ENCODE peak calls at places on chromosomes 2 and 18, in eight cellular contexts. C is CD8-positive, alpha-beta T cell; B is Peyer's patch; G is cardiac fibroblast; L is uterus; R is HFF-Myc; Q is MM.1S; J is body of pancreas. I is an unnamed sample.

GRCh38 chr18:78803104-78803503 is 176.5 kb upstream of the SALL3 start:
- DNase-seq in C (no peak), B (no peak), G (no peak), L (no peak), R (no peak), Q (no peak), J (no peak), I (no peak)

GRCh38 chr18:75962177-75962576 is 532.9 kb downstream of the ZNF516 start:
- DNase-seq in C (no peak), B (no peak), G (no peak), L (no peak), R (no peak), Q (no peak), J (no peak), I (no peak)

GRCh38 chr2:111219285-111219684 is 98.6 kb downstream of the BCL2L11 start:
- DNase-seq in C (no peak), B (no peak), G (no peak), L (no peak), R (no peak), Q (no peak), J (no peak), I (no peak)

GRCh38 chr2:20542761-20543578 is 96.1 kb downstream of the RHOB start:
- DNase-seq in C (no peak), B (peak), G (peak), L (peak), R (no peak), Q (no peak), J (no peak), I (no peak)

GRCh38 chr2:73979021-73979420 is 5.7 kb upstream of the TET3 start:
- DNase-seq in C (peak), B (no peak), G (no peak), L (no peak), R (no peak), Q (no peak), J (no peak), I (no peak)

GRCh38 chr2:72920317-72921087 is 3.2 kb downstream of the EMX1 start:
- DNase-seq in C (peak), B (no peak), G (peak), L (no peak), R (no peak), Q (no peak), J (no peak), I (no peak)

GRCh38 chr2:216881411-216881810 is 21.5 kb upstream of the TNP1 start:
- DNase-seq in C (no peak), B (no peak), G (no peak), L (no peak), R (no peak), Q (no peak), J (no peak), I (no peak)

GRCh38 chr2:163213699-163214098 is 375.1 kb upstream of the KCNH7 start:
- DNase-seq in C (no peak), B (no peak), G (peak), L (no peak), R (no peak), Q (peak), J (no peak), I (no peak)

GRCh38 chr2:52805901-52806410 is 961.6 kb upstream of the CHAC2 start:
- DNase-seq in C (no peak), B (no peak), G (no peak), L (no peak), R (no peak), Q (no peak), J (no peak), I (no peak)

DNA sequence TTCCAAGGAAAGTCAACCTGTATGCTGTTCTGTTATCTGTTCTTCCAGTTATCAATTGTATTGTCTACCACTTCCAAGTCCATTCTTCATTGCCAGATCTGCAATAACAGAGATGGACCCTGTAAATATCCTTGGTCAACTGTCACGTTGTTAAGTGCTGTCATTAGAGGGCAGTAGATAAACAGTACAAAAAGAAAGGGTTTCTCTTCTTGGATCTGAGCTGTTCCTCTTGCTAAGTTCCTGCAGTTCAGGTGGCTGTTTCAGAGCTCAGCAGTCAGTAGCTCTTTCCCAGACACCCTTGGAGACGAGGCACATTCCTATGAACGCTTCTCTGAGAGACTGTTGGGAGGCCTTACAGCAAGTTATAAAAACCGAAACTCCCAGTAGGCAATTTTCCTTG is 957.1 kb upstream of the CHAC2 start:
- DNase-seq in C (no peak), B (no peak), G (peak), L (no peak), R (no peak), Q (peak), J (peak), I (no peak)
- TF ChIP-seq CTCF in C (no peak), B (peak), G (no peak), L (no peak), R (no peak), Q (peak), J (peak), I (peak)

GRCh38 chr2:71070294-71071025 is 2.0 kb downstream of the NAGK start:
- DNase-seq in C (no peak), B (no peak), G (peak), L (no peak), R (no peak), Q (no peak), J (peak), I (no peak)
- TF ChIP-seq CTCF in C (no peak), B (no peak), G (peak), L (no peak), R (peak), Q (peak), J (peak), I (no peak)

GRCh38 chr2:206004004-206004693 is 81.8 kb downstream of the INO80D start:
- DNase-seq in C (no peak), B (peak), G (peak), L (no peak), R (peak), Q (no peak), J (peak), I (no peak)
- TF ChIP-seq CTCF in C (no peak), B (peak), G (peak), L (no peak), R (peak), Q (peak), J (peak), I (peak)

GRCh38 chr2:29290293-29291052 is 175.3 kb downstream of the CLIP4 start:
- DNase-seq in C (no peak), B (no peak), G (no peak), L (no peak), R (no peak), Q (no peak), J (no peak), I (no peak)

GRCh38 chr2:29293830-29294438 is 178.7 kb downstream of the CLIP4 start:
- DNase-seq in C (no peak), B (no peak), G (peak), L (no peak), R (no peak), Q (peak), J (peak), I (no peak)

GRCh38 chr2:29296585-29296984 is 181.4 kb downstream of the CLIP4 start:
- DNase-seq in C (no peak), B (no peak), G (no peak), L (no peak), R (no peak), Q (no peak), J (no peak), I (no peak)

GRCh38 chr2:29295843-29296242 is 180.6 kb downstream of the CLIP4 start:
- DNase-seq in C (no peak), B (no peak), G (no peak), L (no peak), R (no peak), Q (no peak), J (peak), I (no peak)
- TF ChIP-seq CTCF in C (no peak), B (no peak), G (peak), L (no peak), R (peak), Q (no peak), J (peak), I (peak)

DNA sequence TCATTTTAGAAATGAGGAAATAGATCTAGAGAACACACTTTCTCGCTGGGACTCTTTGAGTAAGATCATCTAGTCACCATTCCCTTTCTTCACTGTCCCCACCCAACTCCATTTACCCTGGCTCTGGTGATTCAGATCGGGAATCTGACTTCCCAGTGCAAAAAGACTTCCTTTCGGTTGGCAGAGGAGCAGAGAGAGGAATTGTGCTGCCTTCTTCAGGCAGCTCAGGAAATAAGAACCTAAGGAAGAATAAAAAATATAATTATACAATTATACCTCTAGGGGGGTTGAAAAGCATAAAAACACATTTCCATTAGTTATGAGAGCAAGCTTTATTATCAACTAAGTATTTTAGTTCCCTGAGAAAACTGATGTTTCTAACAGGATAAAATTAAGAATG is 9.3 kb upstream of the MPP4 start:
- DNase-seq in C (no peak), B (no peak), G (peak), L (no peak), R (no peak), Q (no peak), J (no peak), I (no peak)
- TF ChIP-seq CTCF in C (no peak), B (no peak), G (peak), L (no peak), R (peak), Q (no peak), J (no peak), I (peak)

GRCh38 chr2:147095376-147095775 is 749.5 kb upstream of the ACVR2A start:
- DNase-seq in C (no peak), B (no peak), G (no peak), L (no peak), R (no peak), Q (no peak), J (no peak), I (no peak)
- TF ChIP-seq CTCF in C (no peak), B (no peak), G (no peak), L (no peak), R (no peak), Q (no peak), J (no peak), I (no peak)

GRCh38 chr18:36828157-36828629 is 609 bp downstream of the TPGS2 start:
- DNase-seq in C (peak), B (no peak), G (peak), L (peak), R (no peak), Q (peak), J (peak), I (no peak)

GRCh38 chr18:36830141-36830495 is 1.2 kb downstream of the KIAA1328 start:
- DNase-seq in C (no peak), B (no peak), G (no peak), L (no peak), R (no peak), Q (no peak), J (no peak), I (no peak)

GRCh38 chr18:36828630-36829361 is at the start of the genes KIAA1328 and TPGS2:
- DNase-seq in C (peak), B (peak), G (peak), L (peak), R (no peak), Q (peak), J (peak), I (peak)

GRCh38 chr18:36831139-36831538 is 2.2 kb downstream of the KIAA1328 start:
- DNase-seq in C (no peak), B (no peak), G (no peak), L (no peak), R (no peak), Q (no peak), J (no peak), I (no peak)

DNA sequence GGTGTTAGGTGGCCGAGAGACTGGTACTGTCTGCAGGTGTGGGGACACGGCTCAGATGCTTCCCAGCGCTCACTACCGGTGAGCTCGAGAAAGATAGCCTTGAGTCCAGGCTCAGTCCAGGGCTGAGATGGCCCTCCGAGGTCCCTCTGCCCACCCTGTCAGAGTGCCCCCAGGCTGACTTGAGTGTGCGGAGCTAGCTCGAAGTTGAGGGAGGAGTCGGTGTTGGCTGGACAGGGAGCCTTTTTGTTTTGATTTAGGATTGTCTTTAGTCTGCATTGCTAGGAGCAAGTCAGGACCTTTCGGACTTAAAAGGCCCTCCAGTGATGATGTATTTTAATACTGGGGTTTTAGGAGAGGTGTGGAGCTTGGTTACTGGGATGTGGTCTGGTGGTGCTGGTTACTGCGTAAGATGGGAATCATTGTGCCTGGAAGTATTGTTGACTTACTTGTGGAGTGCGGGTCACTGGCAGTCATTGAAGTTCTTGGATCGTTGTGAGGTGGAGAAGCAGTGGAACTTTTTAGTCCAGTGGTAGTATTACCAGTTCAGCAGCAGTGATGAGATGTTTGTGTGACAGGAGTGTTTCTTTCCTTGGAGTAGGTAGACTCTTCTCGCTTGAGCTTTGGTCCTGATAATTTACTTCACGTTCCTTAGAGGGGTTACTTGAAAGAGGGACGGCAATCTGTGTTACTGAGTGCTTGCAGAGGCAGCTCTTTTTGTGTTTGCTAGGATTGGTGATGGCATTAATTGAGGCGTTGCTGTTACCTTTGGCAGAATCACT is 624 bp downstream of the KIAA1328 start:
- DNase-seq in C (no peak), B (no peak), G (peak), L (no peak), R (no peak), Q (no peak), J (peak), I (no peak)
- TF ChIP-seq CTCF in C (peak), B (no peak), G (no peak), L (no peak), R (no peak), Q (peak), J (no peak), I (no peak)

GRCh38 chr18:3870914-3871313 is 420.9 kb downstream of the TGIF1 start:
- DNase-seq in C (no peak), B (no peak), G (no peak), L (no peak), R (no peak), Q (no peak), J (no peak), I (no peak)

GRCh38 chr18:3867252-3867651 is 417.3 kb downstream of the TGIF1 start:
- DNase-seq in C (no peak), B (no peak), G (no peak), L (no peak), R (no peak), Q (no peak), J (no peak), I (no peak)

GRCh38 chr18:3871687-3872086 is 421.7 kb downstream of the TGIF1 start:
- DNase-seq in C (no peak), B (no peak), G (no peak), L (no peak), R (no peak), Q (no peak), J (no peak), I (no peak)

GRCh38 chr18:3867768-3868445 is 417.9 kb downstream of the TGIF1 start:
- DNase-seq in C (no peak), B (no peak), G (peak), L (no peak), R (no peak), Q (no peak), J (no peak), I (no peak)

DNA sequence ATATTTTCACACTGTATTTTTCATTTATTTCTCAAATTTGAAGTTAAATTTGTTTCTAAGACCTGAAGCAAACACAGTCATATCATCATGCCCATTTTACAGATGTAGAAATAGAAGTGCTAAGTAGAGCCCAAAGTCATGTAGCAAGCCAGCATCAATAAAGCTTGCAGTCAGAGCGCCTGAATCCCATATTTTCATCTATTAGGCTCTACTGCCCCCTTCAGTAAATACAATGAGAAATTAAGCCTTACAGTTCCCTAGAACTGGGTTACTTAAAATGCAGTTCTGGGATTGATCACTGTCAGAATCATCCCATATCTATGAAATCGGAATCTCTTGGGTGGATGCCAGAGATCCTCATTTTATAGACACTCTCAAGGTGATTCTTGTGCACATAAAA is 419.9 kb downstream of the TGIF1 start:
- DNase-seq in C (no peak), B (no peak), G (peak), L (no peak), R (peak), Q (no peak), J (peak), I (no peak)
- TF ChIP-seq CTCF in C (no peak), B (peak), G (peak), L (peak), R (peak), Q (no peak), J (peak), I (peak)